ENCODE peak calls at places on chromosomes 4 and X, in seven cellular contexts. One of them, this sample, is unnamed. For H3K4me1 and H3K36me3, the result is how much of the 10 kb centered on the place peaks cover.

GRCh38 chr4:87848622-87849351 is 16.0 kb downstream of the MEPE start:
- DNase-seq in CD4-positive, CD25-positive, alpha-beta regulatory T cell: peak
- DNase-seq in heart right ventricle: no peak
- DNase-seq in CD8-positive, alpha-beta T cell: peak
- DNase-seq in stomach: peak
- DNase-seq in fibroblast of lung: peak
- DNase-seq in heart left ventricle: peak
- DNase-seq in this sample: peak

GRCh38 chr4:126346654-126347053 is 1031.9 kb downstream of the FAT4 start:
- DNase-seq in heart left ventricle: no peak
- DNase-seq in heart right ventricle: no peak
- DNase-seq in fibroblast of lung: no peak
- DNase-seq in CD8-positive, alpha-beta T cell: no peak
- DNase-seq in stomach: no peak
- DNase-seq in CD4-positive, CD25-positive, alpha-beta regulatory T cell: no peak
- DNase-seq in this sample: no peak

GRCh38 chr4:85774489-85774888 is 299.5 kb downstream of the ARHGAP24 start:
- DNase-seq in heart right ventricle: no peak
- DNase-seq in stomach: no peak
- DNase-seq in CD8-positive, alpha-beta T cell: no peak
- DNase-seq in heart left ventricle: no peak
- DNase-seq in CD4-positive, CD25-positive, alpha-beta regulatory T cell: no peak
- DNase-seq in fibroblast of lung: no peak
- DNase-seq in this sample: no peak

GRCh38 chrX:73850124-73851013 is 287.4 kb downstream of the CHIC1 start:
- DNase-seq in CD8-positive, alpha-beta T cell: no peak
- DNase-seq in heart left ventricle: no peak
- DNase-seq in heart right ventricle: no peak
- DNase-seq in stomach: peak
- DNase-seq in CD4-positive, CD25-positive, alpha-beta regulatory T cell: peak
- DNase-seq in fibroblast of lung: peak
- DNase-seq in this sample: peak

GRCh38 chrX:542179-542578 is 88.4 kb upstream of the SHOX start:
- DNase-seq in fibroblast of lung: no peak
- DNase-seq in heart right ventricle: no peak
- DNase-seq in CD4-positive, CD25-positive, alpha-beta regulatory T cell: no peak
- DNase-seq in CD8-positive, alpha-beta T cell: no peak
- DNase-seq in stomach: no peak
- DNase-seq in heart left ventricle: no peak
- DNase-seq in this sample: no peak

GRCh38 chr4:151569650-151570049 is 160.7 kb downstream of the FHIP1A start:
- DNase-seq in heart right ventricle: no peak
- DNase-seq in heart left ventricle: peak
- DNase-seq in stomach: no peak
- DNase-seq in CD8-positive, alpha-beta T cell: no peak
- DNase-seq in CD4-positive, CD25-positive, alpha-beta regulatory T cell: no peak
- DNase-seq in fibroblast of lung: no peak
- DNase-seq in this sample: no peak

GRCh38 chr4:176889776-176890175 is 97.1 kb upstream of the VEGFC start:
- DNase-seq in CD8-positive, alpha-beta T cell: no peak
- DNase-seq in heart right ventricle: no peak
- DNase-seq in CD4-positive, CD25-positive, alpha-beta regulatory T cell: no peak
- DNase-seq in heart left ventricle: no peak
- DNase-seq in fibroblast of lung: no peak
- DNase-seq in stomach: no peak
- DNase-seq in this sample: no peak

GRCh38 chr4:158884280-158884679 is 115.5 kb downstream of the FNIP2 start:
- DNase-seq in stomach: no peak
- DNase-seq in heart right ventricle: peak
- DNase-seq in fibroblast of lung: peak
- DNase-seq in CD8-positive, alpha-beta T cell: no peak
- DNase-seq in heart left ventricle: no peak
- DNase-seq in CD4-positive, CD25-positive, alpha-beta regulatory T cell: no peak
- DNase-seq in this sample: no peak

GRCh38 chr4:185113340-185113739 is 29.7 kb upstream of the SLC25A4 start:
- DNase-seq in stomach: no peak
- DNase-seq in heart right ventricle: no peak
- DNase-seq in CD8-positive, alpha-beta T cell: no peak
- DNase-seq in heart left ventricle: no peak
- DNase-seq in CD4-positive, CD25-positive, alpha-beta regulatory T cell: no peak
- DNase-seq in fibroblast of lung: no peak
- DNase-seq in this sample: no peak

GRCh38 chrX:26375346-26375745 is 159.4 kb downstream of the MAGEB5 start:
- DNase-seq in CD4-positive, CD25-positive, alpha-beta regulatory T cell: no peak
- DNase-seq in heart left ventricle: no peak
- DNase-seq in fibroblast of lung: no peak
- DNase-seq in stomach: no peak
- DNase-seq in heart right ventricle: no peak
- DNase-seq in CD8-positive, alpha-beta T cell: no peak
- DNase-seq in this sample: no peak

GRCh38 chrX:119427024-119427794 is 28.1 kb downstream of the SLC25A43 start:
- DNase-seq in CD4-positive, CD25-positive, alpha-beta regulatory T cell: peak
- DNase-seq in stomach: no peak
- DNase-seq in heart left ventricle: peak
- DNase-seq in fibroblast of lung: peak
- DNase-seq in heart right ventricle: peak
- DNase-seq in CD8-positive, alpha-beta T cell: peak
- DNase-seq in this sample: peak

GRCh38 chr4:128225148-128225547 is 62.5 kb downstream of the PGRMC2 start:
- DNase-seq in stomach: no peak
- DNase-seq in CD8-positive, alpha-beta T cell: no peak
- DNase-seq in fibroblast of lung: peak
- DNase-seq in heart left ventricle: no peak
- DNase-seq in heart right ventricle: no peak
- DNase-seq in CD4-positive, CD25-positive, alpha-beta regulatory T cell: no peak
- DNase-seq in this sample: no peak

GRCh38 chr4:112894951-112895350 is 154.5 kb upstream of the ANK2 start:
- DNase-seq in heart right ventricle: no peak
- DNase-seq in CD4-positive, CD25-positive, alpha-beta regulatory T cell: no peak
- DNase-seq in CD8-positive, alpha-beta T cell: no peak
- DNase-seq in stomach: no peak
- DNase-seq in fibroblast of lung: no peak
- DNase-seq in heart left ventricle: no peak
- DNase-seq in this sample: no peak

GRCh38 chr4:8341691-8342090 is 72.1 kb downstream of the HTRA3 start:
- DNase-seq in heart right ventricle: peak
- DNase-seq in heart left ventricle: peak
- DNase-seq in stomach: peak
- DNase-seq in CD8-positive, alpha-beta T cell: no peak
- DNase-seq in CD4-positive, CD25-positive, alpha-beta regulatory T cell: no peak
- DNase-seq in fibroblast of lung: no peak
- DNase-seq in this sample: no peak

GRCh38 chr4:160772668-160773067 is 1391.1 kb downstream of the FSTL5 start:
- DNase-seq in stomach: no peak
- DNase-seq in fibroblast of lung: peak
- DNase-seq in CD8-positive, alpha-beta T cell: no peak
- DNase-seq in CD4-positive, CD25-positive, alpha-beta regulatory T cell: no peak
- DNase-seq in heart right ventricle: no peak
- DNase-seq in heart left ventricle: no peak
- DNase-seq in this sample: no peak

GRCh38 chr4:44448548-44449443 is at the start of gene KCTD8:
- DNase-seq in CD8-positive, alpha-beta T cell: peak
- DNase-seq in stomach: peak
- DNase-seq in heart left ventricle: peak
- DNase-seq in CD4-positive, CD25-positive, alpha-beta regulatory T cell: peak
- DNase-seq in heart right ventricle: peak
- DNase-seq in fibroblast of lung: peak
- DNase-seq in this sample: peak

GRCh38 chrX:108019382-108019857 is 25.4 kb upstream of the VSIG1 start:
- DNase-seq in stomach: no peak
- DNase-seq in heart right ventricle: no peak
- DNase-seq in CD4-positive, CD25-positive, alpha-beta regulatory T cell: peak
- DNase-seq in fibroblast of lung: no peak
- DNase-seq in heart left ventricle: no peak
- DNase-seq in CD8-positive, alpha-beta T cell: peak
- DNase-seq in this sample: no peak

DNA sequence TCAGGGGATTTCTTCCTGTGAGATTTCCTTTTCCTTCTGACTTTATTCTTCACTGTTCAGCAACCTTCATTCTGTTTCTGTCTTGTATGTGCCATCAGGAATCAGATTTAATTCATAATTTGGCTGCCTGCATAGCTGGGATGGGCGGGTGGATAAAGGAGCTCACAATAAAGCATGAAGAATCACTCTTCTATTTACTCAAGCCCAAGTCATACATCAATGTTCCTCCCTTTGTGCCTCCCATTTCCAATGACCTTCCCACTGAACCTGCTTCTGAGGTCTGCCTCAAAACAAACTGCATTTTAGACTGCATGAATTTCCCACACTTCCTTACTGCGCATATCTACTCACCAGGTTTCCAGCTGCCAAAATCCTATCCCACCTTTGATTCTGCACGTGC is 14.0 kb downstream of the PDGFC start:
- DNase-seq in heart right ventricle: no peak
- DNase-seq in fibroblast of lung: no peak
- DNase-seq in CD4-positive, CD25-positive, alpha-beta regulatory T cell: no peak
- DNase-seq in stomach: no peak
- DNase-seq in CD8-positive, alpha-beta T cell: no peak
- DNase-seq in heart left ventricle: no peak
- DNase-seq in this sample: no peak
- H3K4me1 ChIP-seq in heart right ventricle: under half
- H3K4me1 ChIP-seq in fibroblast of lung: under half
- H3K4me1 ChIP-seq in CD4-positive, CD25-positive, alpha-beta regulatory T cell: under half
- H3K4me1 ChIP-seq in stomach: under half
- H3K4me1 ChIP-seq in CD8-positive, alpha-beta T cell: under half
- H3K4me1 ChIP-seq in heart left ventricle: under half
- H3K4me1 ChIP-seq in this sample: under half

DNA sequence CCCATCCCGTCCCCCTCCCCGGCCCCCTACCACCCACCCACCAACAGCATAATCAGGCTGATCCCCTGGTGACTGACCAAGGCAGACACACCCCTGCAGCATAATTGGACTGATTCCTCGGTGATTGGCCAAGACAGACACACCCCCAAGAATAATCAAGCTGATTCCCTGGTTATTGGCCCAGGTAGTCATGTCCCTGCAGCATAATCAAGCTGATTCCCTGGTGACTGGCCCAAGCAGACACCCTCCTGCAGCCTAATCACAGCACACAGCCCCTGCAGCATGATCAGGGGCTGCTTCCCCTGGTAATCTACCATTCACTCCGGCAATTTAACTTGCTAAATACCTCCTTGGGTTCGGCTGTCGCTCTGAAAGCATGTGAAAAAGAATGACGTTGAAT is 47.5 kb upstream of the STS start:
- DNase-seq in stomach: no peak
- DNase-seq in heart left ventricle: no peak
- DNase-seq in heart right ventricle: no peak
- DNase-seq in fibroblast of lung: no peak
- DNase-seq in CD8-positive, alpha-beta T cell: no peak
- DNase-seq in CD4-positive, CD25-positive, alpha-beta regulatory T cell: no peak
- DNase-seq in this sample: no peak
- H3K36me3 ChIP-seq in stomach: under half
- H3K36me3 ChIP-seq in heart left ventricle: under half
- H3K36me3 ChIP-seq in heart right ventricle: under half
- H3K36me3 ChIP-seq in fibroblast of lung: under half
- H3K36me3 ChIP-seq in CD8-positive, alpha-beta T cell: under half
- H3K36me3 ChIP-seq in CD4-positive, CD25-positive, alpha-beta regulatory T cell: under half
- H3K36me3 ChIP-seq in this sample: under half

GRCh38 chr4:82528868-82529267 is 32.9 kb downstream of the TMEM150C start:
- DNase-seq in CD8-positive, alpha-beta T cell: no peak
- DNase-seq in heart right ventricle: no peak
- DNase-seq in CD4-positive, CD25-positive, alpha-beta regulatory T cell: no peak
- DNase-seq in stomach: no peak
- DNase-seq in heart left ventricle: no peak
- DNase-seq in fibroblast of lung: no peak
- DNase-seq in this sample: no peak

GRCh38 chr4:82529322-82529721 is 32.5 kb downstream of the TMEM150C start:
- DNase-seq in stomach: no peak
- DNase-seq in fibroblast of lung: no peak
- DNase-seq in CD8-positive, alpha-beta T cell: no peak
- DNase-seq in heart left ventricle: no peak
- DNase-seq in CD4-positive, CD25-positive, alpha-beta regulatory T cell: no peak
- DNase-seq in heart right ventricle: no peak
- DNase-seq in this sample: no peak

GRCh38 chr4:82525287-82525898 is 36.4 kb downstream of the TMEM150C start:
- DNase-seq in heart left ventricle: no peak
- DNase-seq in fibroblast of lung: peak
- DNase-seq in heart right ventricle: no peak
- DNase-seq in CD8-positive, alpha-beta T cell: no peak
- DNase-seq in stomach: no peak
- DNase-seq in CD4-positive, CD25-positive, alpha-beta regulatory T cell: no peak
- DNase-seq in this sample: no peak

GRCh38 chr4:82524570-82525152 is 37.1 kb downstream of the TMEM150C start:
- DNase-seq in stomach: no peak
- DNase-seq in heart left ventricle: no peak
- DNase-seq in CD8-positive, alpha-beta T cell: no peak
- DNase-seq in CD4-positive, CD25-positive, alpha-beta regulatory T cell: no peak
- DNase-seq in heart right ventricle: no peak
- DNase-seq in fibroblast of lung: no peak
- DNase-seq in this sample: no peak

DNA sequence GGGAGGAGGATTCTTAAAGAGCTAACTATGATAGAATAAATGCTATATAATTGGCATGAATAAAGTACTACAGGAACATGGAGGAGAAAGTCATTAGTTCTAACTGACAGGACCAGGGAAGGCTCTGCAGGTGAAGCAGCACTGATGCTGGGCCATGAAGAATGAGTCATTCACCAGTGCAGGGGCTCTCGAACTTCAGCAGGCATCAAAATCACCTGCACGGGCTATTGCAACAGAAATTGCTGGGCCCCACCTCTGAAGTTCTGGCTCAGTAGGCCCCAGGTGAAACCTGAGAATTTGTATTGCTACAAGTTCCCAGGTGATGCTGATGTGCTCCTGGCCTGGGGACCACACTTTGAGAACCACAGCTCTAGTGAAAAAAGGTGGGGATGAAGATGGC is 33.7 kb downstream of the TMEM150C start:
- DNase-seq in heart right ventricle: no peak
- DNase-seq in stomach: no peak
- DNase-seq in fibroblast of lung: no peak
- DNase-seq in heart left ventricle: no peak
- DNase-seq in CD8-positive, alpha-beta T cell: no peak
- DNase-seq in CD4-positive, CD25-positive, alpha-beta regulatory T cell: no peak
- DNase-seq in this sample: no peak
- H3K4me1 ChIP-seq in heart right ventricle: under half
- H3K4me1 ChIP-seq in stomach: under half
- H3K4me1 ChIP-seq in fibroblast of lung: under half
- H3K4me1 ChIP-seq in heart left ventricle: under half
- H3K4me1 ChIP-seq in CD8-positive, alpha-beta T cell: under half
- H3K4me1 ChIP-seq in CD4-positive, CD25-positive, alpha-beta regulatory T cell: under half
- H3K4me1 ChIP-seq in this sample: under half

DNA sequence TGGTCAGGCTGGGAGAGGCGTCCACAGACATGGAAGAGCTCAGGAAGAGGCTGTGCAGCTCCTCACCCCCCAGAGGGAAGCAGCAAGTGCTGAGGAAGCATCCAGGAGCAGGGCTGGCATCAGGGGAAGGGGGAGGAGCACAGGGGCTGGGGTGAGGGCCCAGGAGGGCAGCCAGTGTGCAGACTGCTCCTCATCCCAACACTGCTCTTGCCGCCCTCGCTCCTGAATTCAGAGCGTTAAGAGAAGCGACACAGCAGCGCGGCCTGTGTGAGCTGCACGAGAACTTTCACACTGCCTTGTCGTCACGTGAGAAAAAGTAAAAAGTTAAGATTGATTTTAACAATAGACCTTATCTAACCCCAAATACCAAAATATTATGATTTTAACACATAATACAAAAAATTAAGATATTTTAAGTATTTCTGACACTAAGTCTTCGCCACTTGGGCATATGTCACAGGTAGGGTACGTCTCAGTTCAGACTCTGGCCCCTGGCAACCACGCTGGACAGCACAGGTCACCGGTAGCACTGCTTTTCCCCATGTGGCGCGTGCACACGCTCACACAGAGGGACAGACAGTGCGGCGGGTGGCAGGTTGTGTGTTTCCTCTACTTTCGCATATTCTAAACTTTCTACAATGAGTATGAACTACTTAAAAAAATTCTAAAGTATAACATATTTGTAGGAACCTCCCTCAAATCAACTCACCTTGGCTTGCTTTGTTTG is 19.7 kb downstream of the NOP14 start:
- DNase-seq in CD4-positive, CD25-positive, alpha-beta regulatory T cell: no peak
- DNase-seq in heart left ventricle: no peak
- DNase-seq in fibroblast of lung: no peak
- DNase-seq in stomach: no peak
- DNase-seq in heart right ventricle: no peak
- DNase-seq in CD8-positive, alpha-beta T cell: no peak
- DNase-seq in this sample: peak
- H3K36me3 ChIP-seq in CD4-positive, CD25-positive, alpha-beta regulatory T cell: half or more
- H3K36me3 ChIP-seq in heart left ventricle: half or more
- H3K36me3 ChIP-seq in fibroblast of lung: half or more
- H3K36me3 ChIP-seq in stomach: half or more
- H3K36me3 ChIP-seq in heart right ventricle: half or more
- H3K36me3 ChIP-seq in CD8-positive, alpha-beta T cell: half or more
- H3K36me3 ChIP-seq in this sample: under half

This sample was measured in right lobe of liver.